ENCODE peak calls at places on chromosomes 16 and 17, in nine cellular contexts. Q is A549; B is activated T-helper 2 cell treated with anti-CD3 and anti-CD28 coated beads, Interferon-gamma antibody, Interleukin-2, Interleukin-4, amounts not matched to agents 10 μg/mL and 5 μg/mL and 100 μg/mL, durations not matched to agents 14 hours and 24 hours and 36 hours; L is NCI-H2171 treated with DMSO at 0.1 percent for 48 hours; G is fibroblast of pulmonary artery; H is HEK293T; C is skeletal muscle cell; U is EH; V is AG08395. M is an unnamed sample.

GRCh38 chr16:30875881-30876791 is 17.7 kb downstream of the BCL7C start:
- DNase-seq in U (peak), Q (no peak), B (no peak), G (no peak), L (peak), H (no peak), C (no peak), V (peak), M (no peak)

GRCh38 chr17:76353004-76353598 is 615 bp downstream of the PRPSAP1 start:
- DNase-seq in U (peak), H (no peak), G (no peak), L (no peak), C (no peak), Q (peak), V (peak), B (peak), M (no peak)

GRCh38 chr16:67655363-67655762 is 4.7 kb downstream of the ACD start:
- DNase-seq in L (no peak), C (no peak), U (no peak), G (no peak), H (no peak), V (no peak), B (no peak), Q (no peak), M (no peak)

GRCh38 chr17:50955667-50956120 is 89.5 kb upstream of the TOB1 start:
- DNase-seq in H (no peak), B (no peak), G (no peak), C (no peak), Q (no peak), V (no peak), L (no peak), U (no peak), M (no peak)

GRCh38 chr17:80878876-80879722 is 112.5 kb upstream of the CHMP6 start:
- DNase-seq in Q (no peak), H (no peak), V (no peak), U (no peak), C (no peak), G (no peak), L (no peak), B (no peak), M (no peak)

GRCh38 chr17:7717756-7718350 is 309 bp downstream of the DNAH2 start:
- DNase-seq in B (peak), G (peak), V (peak), L (peak), C (peak), U (peak), Q (peak), H (no peak), M (no peak)

GRCh38 chr16:70463235-70463634 is 8.8 kb downstream of the FCSK start:
- DNase-seq in Q (no peak), U (no peak), V (no peak), B (no peak), L (no peak), C (no peak), H (no peak), G (no peak), M (no peak)

GRCh38 chr16:11276880-11277593 is 757 bp upstream of the PRM2 start:
- DNase-seq in U (no peak), V (no peak), Q (no peak), B (no peak), G (no peak), C (no peak), L (no peak), H (no peak), M (no peak)

GRCh38 chr16:27169511-27170071 is 33.7 kb upstream of the KDM8 start:
- DNase-seq in V (peak), L (peak), C (peak), G (peak), U (peak), B (peak), Q (no peak), H (no peak), M (peak)

GRCh38 chr17:38549285-38549684 is 56.5 kb downstream of the SRCIN1 start:
- DNase-seq in G (no peak), H (no peak), V (no peak), C (no peak), U (no peak), Q (no peak), B (no peak), L (no peak), M (no peak)

GRCh38 chr16:55703003-55704001 is 47.5 kb downstream of the SLC6A2 start:
- DNase-seq in Q (peak), U (peak), C (peak), L (peak), G (peak), V (peak), B (peak), H (peak), M (no peak)

GRCh38 chr17:78144146-78144719 is 2.0 kb upstream of the C17orf99 start:
- DNase-seq in H (no peak), C (peak), G (peak), U (peak), L (no peak), Q (no peak), V (peak), B (no peak), M (peak)